ENCODE peak calls at places on chromosome 7, in ten cellular contexts. I, F, A, H, Z, N, C, J, U and S are unnamed samples.

GRCh38 chr7:28178537-28178936 is 2.1 kb downstream of the JAZF1 start:
- DNase-seq in A (peak; percentile 55), C (no peak), Z (no peak), H (no peak), U (no peak), I (no peak), N (no peak), J (no peak), F (no peak), S (no peak)

GRCh38 chr7:94182066-94182465 is 177.9 kb upstream of the BET1 start:
- DNase-seq in J (peak; percentile 13), Z (peak; percentile 61), H (no peak), U (no peak), N (no peak), A (no peak), F (peak; percentile 85), I (no peak), C (no peak), S (no peak)

GRCh38 chr7:135121868-135122267 is 26.0 kb upstream of the TMEM140 start:
- DNase-seq in I (no peak), J (no peak), H (no peak), U (no peak), F (no peak), Z (no peak), C (no peak), A (no peak), N (no peak), S (no peak)

GRCh38 chr7:135965602-135966001 is 11.6 kb downstream of the MTPN start:
- DNase-seq in U (no peak), H (no peak), Z (no peak), N (no peak), C (no peak), J (no peak), I (no peak), A (no peak), F (no peak), S (no peak)

GRCh38 chr7:142468871-142469652 is 211.2 kb upstream of the PRSS58 start:
- DNase-seq in Z (no peak), U (no peak), N (no peak), A (no peak), H (no peak), C (no peak), J (no peak), F (no peak), I (no peak), S (no peak)

GRCh38 chr7:112449353-112449752 is 907 bp upstream of the IFRD1 start:
- DNase-seq in F (peak; percentile 74), J (peak; percentile 63), N (no peak), H (no peak), I (no peak), U (peak; percentile 36), Z (peak; percentile 24), A (peak; percentile 67), C (no peak), S (peak; percentile 23)

GRCh38 chr7:136074840-136075239 is 97.7 kb upstream of the MTPN start:
- DNase-seq in I (no peak), J (peak; percentile 50), H (no peak), N (no peak), A (no peak), U (no peak), C (no peak), Z (no peak), F (no peak), S (no peak)

GRCh38 chr7:42350801-42351200 is 113.8 kb upstream of the GLI3 start:
- DNase-seq in F (no peak), N (no peak), U (no peak), H (no peak), I (no peak), C (no peak), Z (no peak), J (no peak), A (no peak), S (no peak)

GRCh38 chr7:39700932-39701331 is 77.6 kb downstream of the RALA start:
- DNase-seq in C (peak; percentile 21), I (no peak), N (no peak), H (no peak), F (no peak), J (no peak), U (no peak), Z (no peak), A (no peak), S (no peak)

GRCh38 chr7:131326576-131326975 is 1.1 kb upstream of the MKLN1 start:
- DNase-seq in J (no peak), I (no peak), F (no peak), U (no peak), Z (peak; percentile 48), A (no peak), H (no peak), C (no peak), N (no peak), S (no peak)

GRCh38 chr7:70539196-70539595 is 592.7 kb upstream of the GALNT17 start:
- DNase-seq in I (no peak), J (no peak), F (no peak), A (no peak), C (no peak), H (no peak), N (no peak), U (no peak), Z (no peak), S (no peak)

GRCh38 chr7:18770154-18770807 is 274.7 kb downstream of the HDAC9 start:
- DNase-seq in H (no peak), N (no peak), A (no peak), F (peak; percentile 78), Z (no peak), J (peak; percentile 61), I (no peak), C (no peak), U (no peak), S (no peak)

GRCh38 chr7:1669954-1670893 is at the start of gene ELFN1:
- DNase-seq in C (no peak), Z (peak; percentile 51), H (peak; percentile 53), U (no peak), A (no peak), N (peak; percentile 83), F (no peak), I (peak; percentile 82), J (no peak), S (no peak)

GRCh38 chr7:45257284-45257683 is 99.7 kb downstream of the RAMP3 start:
- DNase-seq in I (no peak), N (no peak), Z (no peak), U (no peak), F (no peak), A (no peak), H (no peak), J (no peak), C (no peak), S (no peak)

GRCh38 chr7:2628137-2628482 is 3.7 kb upstream of the TTYH3 start:
- DNase-seq in U (no peak), C (no peak), I (no peak), A (no peak), F (no peak), J (no peak), N (no peak), H (no peak), Z (peak; percentile 29), S (no peak)

GRCh38 chr7:446289-446935 is 73.2 kb downstream of the PDGFA start:
- DNase-seq in C (no peak), J (no peak), U (no peak), A (no peak), N (no peak), F (no peak), Z (no peak), I (peak; percentile 60), H (no peak), S (no peak)

GRCh38 chr7:29434405-29434804 is 129.2 kb upstream of the PRR15 start:
- DNase-seq in N (no peak), F (peak; percentile 11), J (no peak), C (no peak), U (no peak), Z (no peak), A (no peak), H (no peak), I (no peak), S (no peak)

GRCh38 chr7:76191783-76192240 is 9.9 kb upstream of the SRRM3 start:
- DNase-seq in N (no peak), A (peak; percentile 20), Z (peak; percentile 76), I (peak; percentile 71), U (no peak), F (peak; percentile 84), J (peak; percentile 3), H (peak; percentile 51), C (no peak), S (no peak)

GRCh38 chr7:100895956-100896742 is 461 bp upstream of the ACHE start:
- DNase-seq in H (no peak), Z (peak; percentile 52), U (no peak), F (no peak), A (peak; percentile 27), J (no peak), C (no peak), I (peak; percentile 76), N (peak; percentile 57), S (no peak)

GRCh38 chr7:112452102-112452888 is 2.0 kb downstream of the IFRD1 start:
- DNase-seq in H (peak; percentile 17), C (peak; percentile 68), J (peak; percentile 45), N (peak; percentile 47), A (peak; percentile 18), I (peak; percentile 51), Z (peak; percentile 24), U (no peak), F (peak; percentile 54), S (no peak)

GRCh38 chr7:50621206-50621605 is 56.0 kb upstream of the DDC start:
- DNase-seq in F (no peak), A (no peak), C (no peak), H (no peak), Z (no peak), U (no peak), N (no peak), J (no peak), I (no peak), S (no peak)